ENCODE peak calls at places on chromosomes 2 and 18, in eight cellular contexts. H is naive thymus-derived CD4-positive, alpha-beta T cell; R is BE2C; I is transverse colon; G is HepG2; N is stomach; Q is SJCRH30; E is cardiac muscle cell. Y is an unnamed sample. For H3K4me1 and H3K27me3, the result is how much of the 10 kb centered on the place peaks cover.

GRCh38 chr2:215427585-215427984 is 8.3 kb downstream of the FN1 start:
- DNase-seq in R (no peak), N (no peak), I (no peak), Q (no peak), E (peak), G (no peak), H (no peak), Y (no peak)

GRCh38 chr2:64608867-64609228 is 44.9 kb downstream of the SERTAD2 start:
- DNase-seq in N (no peak), E (no peak), H (no peak), Q (no peak), R (no peak), I (no peak), G (no peak), Y (no peak)

GRCh38 chr2:12733846-12734245 is 17.1 kb downstream of the TRIB2 start:
- DNase-seq in I (no peak), E (no peak), H (no peak), G (no peak), Q (no peak), N (peak), R (no peak), Y (no peak)

GRCh38 chr18:77557030-77557429 is 307.4 kb downstream of the GALR1 start:
- DNase-seq in G (no peak), N (no peak), Q (peak), I (no peak), H (no peak), R (no peak), E (peak), Y (no peak)

GRCh38 chr2:201854841-201855240 is 48.5 kb downstream of the CDK15 start:
- DNase-seq in N (no peak), Q (no peak), G (no peak), R (no peak), I (no peak), H (no peak), E (no peak), Y (no peak)

GRCh38 chr2:20990446-20990988 is 53.4 kb downstream of the APOB start:
- DNase-seq in N (no peak), E (no peak), I (no peak), G (no peak), Q (no peak), H (no peak), R (no peak), Y (no peak)

GRCh38 chr2:239230318-239231052 is 170.3 kb downstream of the HDAC4 start:
- DNase-seq in I (no peak), E (no peak), R (no peak), H (peak), G (no peak), Q (no peak), N (no peak), Y (no peak)

GRCh38 chr18:36297419-36298112 is at the start of gene FHOD3:
- DNase-seq in H (no peak), I (peak), Q (peak), N (peak), R (peak), G (no peak), E (peak), Y (peak)

GRCh38 chr2:69720922-69721491 is 20.9 kb upstream of the ANXA4 start:
- DNase-seq in E (no peak), H (no peak), G (no peak), N (no peak), R (no peak), I (no peak), Q (no peak), Y (no peak)

GRCh38 chr2:217045725-217046475 is 186.0 kb upstream of the TNP1 start:
- DNase-seq in E (peak), G (no peak), H (no peak), R (no peak), I (no peak), N (peak), Q (no peak), Y (no peak)

GRCh38 chr2:241798081-241798630 is 10.8 kb upstream of the NEU4 start:
- DNase-seq in N (peak), Q (peak), R (peak), H (no peak), G (no peak), I (peak), E (no peak), Y (peak)

GRCh38 chr2:232539298-232540231 is at the start of gene CHRNG:
- DNase-seq in Q (peak), H (no peak), R (no peak), I (no peak), E (no peak), G (no peak), N (peak), Y (no peak)

GRCh38 chr2:54106631-54107454 is 8.6 kb upstream of the ACYP2 start:
- DNase-seq in H (peak), E (peak), G (peak), Q (peak), N (peak), R (peak), I (peak), Y (peak)

GRCh38 chr2:192087398-192087958 is 107.3 kb downstream of the TMEFF2 start:
- DNase-seq in I (no peak), E (no peak), N (no peak), R (no peak), H (no peak), Q (no peak), G (no peak), Y (no peak)

GRCh38 chr2:205586626-205587025 is 95.7 kb upstream of the NRP2 start:
- DNase-seq in E (no peak), I (no peak), H (no peak), N (no peak), R (no peak), Q (no peak), G (no peak), Y (no peak)

GRCh38 chr2:241771286-241772062 is 5.1 kb upstream of the GAL3ST2 start:
- DNase-seq in R (peak), G (peak), H (no peak), E (peak), I (no peak), Q (no peak), N (no peak), Y (peak)

GRCh38 chr2:239601201-239601851 is 200.5 kb upstream of the HDAC4 start:
- DNase-seq in Q (no peak), N (peak), H (no peak), E (no peak), R (no peak), I (no peak), G (no peak), Y (no peak)

GRCh38 chr2:223042704-223043118 is 9.3 kb upstream of the KCNE4 start:
- DNase-seq in G (no peak), I (no peak), H (no peak), Q (no peak), E (no peak), N (no peak), R (no peak), Y (no peak)

GRCh38 chr2:64595397-64596160 is 58.1 kb downstream of the SERTAD2 start:
- DNase-seq in N (no peak), H (no peak), G (peak), R (no peak), E (peak), Q (peak), I (peak), Y (no peak)

GRCh38 chr2:84901593-84902120 is 3.8 kb upstream of the TMSB10 start:
- DNase-seq in R (no peak), N (no peak), I (no peak), G (no peak), Q (no peak), E (peak), H (no peak), Y (no peak)

GRCh38 chr2:45872211-45872610 is 220.7 kb downstream of the PRKCE start:
- DNase-seq in Q (no peak), I (no peak), N (no peak), R (no peak), H (no peak), G (no peak), E (peak), Y (no peak)

GRCh38 chr2:200615247-200615646 is 29.4 kb downstream of the AOX1 start:
- DNase-seq in I (no peak), H (no peak), E (peak), Q (no peak), R (no peak), G (peak), N (no peak), Y (no peak)

GRCh38 chr2:177992992-177993391 is 79.6 kb downstream of the PDE11A start:
- DNase-seq in I (no peak), E (no peak), H (no peak), Q (no peak), N (no peak), R (no peak), G (no peak), Y (no peak)

GRCh38 chr2:212712466-212712865 is 173.9 kb upstream of the ERBB4 start:
- DNase-seq in N (no peak), H (no peak), I (no peak), G (no peak), Q (no peak), R (no peak), E (no peak), Y (no peak)

GRCh38 chr2:20110876-20111275 is 59.4 kb upstream of the LAPTM4A start:
- DNase-seq in Q (no peak), E (no peak), R (no peak), I (no peak), N (no peak), H (no peak), G (peak), Y (no peak)

GRCh38 chr2:240438810-240439697 is 3.6 kb downstream of the GPC1 start:
- DNase-seq in R (no peak), I (no peak), E (no peak), N (no peak), Q (no peak), G (no peak), H (no peak), Y (peak)

GRCh38 chr18:41513438-41513837 is 441.6 kb upstream of the PIK3C3 start:
- DNase-seq in I (no peak), E (no peak), R (no peak), Q (no peak), H (no peak), G (no peak), N (no peak), Y (no peak)

GRCh38 chr18:51568151-51568550 is 370.7 kb upstream of the MEX3C start:
- DNase-seq in G (no peak), N (no peak), I (no peak), H (no peak), Q (peak), E (no peak), R (no peak), Y (no peak)

GRCh38 chr18:11947214-11948119 is 33.8 kb upstream of the IMPA2 start:
- DNase-seq in I (peak), R (no peak), G (peak), H (peak), N (peak), E (peak), Q (peak), Y (peak)

GRCh38 chr2:45643095-45643494 is 8.4 kb upstream of the PRKCE start:
- DNase-seq in I (no peak), Q (peak), H (no peak), N (no peak), G (no peak), R (no peak), E (no peak), Y (no peak)

GRCh38 chr2:172693037-172693436 is 42.6 kb upstream of the RAPGEF4 start:
- DNase-seq in G (peak), H (no peak), R (peak), Q (peak), I (peak), E (peak), N (peak), Y (no peak)
- H3K4me3 ChIP-seq in G (no peak), H (no peak), R (no peak), Q (no peak), I (no peak), E (no peak), N (no peak), Y (no peak)

DNA sequence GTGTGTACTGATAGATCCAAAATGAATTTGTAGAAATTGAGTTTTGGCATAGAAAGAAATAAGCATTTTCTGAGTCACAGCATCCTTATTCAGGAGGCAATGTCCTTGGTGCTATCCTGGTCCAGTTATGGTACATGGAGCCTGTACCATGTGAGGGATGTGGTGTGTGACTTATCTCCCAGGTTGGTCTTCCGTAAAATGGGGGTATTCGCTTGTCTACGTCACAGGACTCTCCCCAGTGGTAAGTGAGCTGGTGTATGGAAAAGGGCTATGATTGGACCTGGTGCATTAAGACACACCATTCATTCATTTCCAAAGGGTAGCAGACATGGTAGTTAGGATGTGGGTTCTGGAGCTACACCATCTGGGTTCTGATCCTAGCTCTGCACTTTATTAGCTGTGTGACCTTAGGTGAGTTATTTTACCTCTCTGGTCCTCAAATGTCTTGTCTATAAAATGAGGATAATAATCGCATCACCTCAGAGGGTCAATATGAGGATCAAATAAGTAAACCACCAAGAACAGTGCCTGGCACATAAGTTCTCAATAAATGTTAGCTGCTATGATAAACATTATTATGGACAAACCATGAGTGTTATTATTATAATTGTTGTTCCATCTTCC is 119.2 kb downstream of the MYCN start:
- DNase-seq in I (no peak), H (no peak), Q (no peak), E (no peak), R (peak), N (no peak), G (no peak), Y (no peak)
- H3K4me1 ChIP-seq in I (under half), H (under half), Q (under half), E (under half), R (under half), N (under half), G (under half), Y (under half)

DNA sequence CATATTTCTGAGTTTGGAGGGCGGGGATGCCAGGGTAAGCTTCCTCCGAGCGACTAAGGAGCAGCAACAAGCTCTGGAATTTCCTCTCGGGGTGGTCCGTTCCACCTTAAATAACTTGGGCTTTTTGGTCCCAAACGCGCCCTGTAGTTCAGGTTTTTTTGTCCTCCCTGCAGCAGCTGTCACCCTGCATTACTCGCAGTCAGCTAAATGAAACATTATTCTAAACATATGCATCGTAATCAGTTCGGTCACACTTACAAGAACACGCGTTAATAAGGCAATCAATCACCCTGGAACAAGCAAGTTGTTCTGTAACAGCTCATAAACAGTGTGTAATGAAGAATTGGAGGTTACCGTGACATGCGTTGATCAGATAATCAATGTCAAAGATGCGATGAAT is 8.3 kb downstream of the EVX2 start:
- DNase-seq in N (no peak), G (no peak), I (no peak), Q (peak), H (no peak), E (no peak), R (no peak), Y (no peak)
- H3K27me3 ChIP-seq in N (half or more), G (half or more), I (half or more), Q (under half), H (half or more), E (half or more), R (under half), Y (half or more)

DNA sequence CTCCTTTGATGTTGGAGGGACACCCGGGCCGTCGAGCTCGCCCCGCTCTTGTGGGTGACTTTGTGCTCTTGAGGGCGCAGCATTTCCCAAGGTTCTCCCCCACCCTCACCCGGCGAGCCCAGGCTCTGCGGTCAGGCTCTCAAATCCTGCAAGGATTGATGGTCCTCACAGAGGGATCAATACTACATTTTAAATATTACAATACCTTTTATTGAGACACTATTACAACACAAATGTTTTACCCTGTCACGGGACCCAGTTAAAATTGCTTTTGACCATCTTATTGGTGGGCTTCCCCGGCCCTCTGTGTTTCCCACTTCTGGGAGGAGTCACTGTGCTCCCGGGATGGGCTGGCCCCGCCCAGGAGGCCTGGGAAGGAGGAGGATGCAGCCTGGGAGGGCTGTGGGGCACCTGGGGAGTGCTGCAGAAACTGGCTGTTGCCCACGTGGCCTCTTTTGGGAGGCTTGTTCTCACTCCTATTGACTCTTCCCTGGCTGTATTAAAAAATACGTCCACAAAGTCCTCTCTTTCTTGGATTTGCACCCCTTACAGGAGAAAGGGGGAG is 222.7 kb downstream of the INSIG2 start:
- DNase-seq in E (peak), R (no peak), I (no peak), Q (no peak), G (no peak), H (no peak), N (no peak), Y (no peak)
- H3K4me3 ChIP-seq in E (no peak), R (no peak), I (peak), Q (no peak), G (no peak), H (peak), N (peak), Y (no peak)

GRCh38 chr2:160411167-160411566 is 82.4 kb downstream of the RBMS1 start:
- DNase-seq in H (no peak), G (no peak), I (no peak), Q (no peak), E (peak), R (no peak), N (no peak), Y (no peak)
- H3K4me1 ChIP-seq in H (under half), G (under half), I (under half), Q (under half), E (under half), R (under half), N (under half), Y (under half)